ENCODE peak calls at places on chromosome 12, in four cellular contexts. T is fibroblast of the aortic adventitia, B is A673, N is GM23248. Q is an unnamed sample.

GRCh38 chr12:87304406-87304805 is 724.8 kb downstream of the C12orf50 start:
- DNase-seq in N (no peak), B (no peak), T (no peak), Q (no peak)

GRCh38 chr12:44720265-44720664 is 155.8 kb downstream of the NELL2 start:
- DNase-seq in T (no peak), N (no peak), B (no peak), Q (no peak)

GRCh38 chr12:115752913-115753726 is 524.4 kb downstream of the MED13L start:
- DNase-seq in T (peak; percentile 85), B (peak; percentile 62), N (peak; percentile 81), Q (no peak)

GRCh38 chr12:118377891-118378470 is 1.6 kb downstream of the SUDS3 start:
- DNase-seq in B (peak; percentile 86), N (peak; percentile 71), T (peak; percentile 71), Q (no peak)

GRCh38 chr12:69555461-69555860 is 29.8 kb upstream of the CCT2 start:
- DNase-seq in B (peak; percentile 17), N (peak; percentile 96), T (peak; percentile 78), Q (no peak)

GRCh38 chr12:43988838-43989560 is 153.1 kb downstream of the TMEM117 start:
- DNase-seq in N (peak; percentile 18), T (peak; percentile 8), B (no peak), Q (no peak)

GRCh38 chr12:3213171-3213570 is 136.0 kb downstream of the TSPAN9 start:
- DNase-seq in T (no peak), B (no peak), N (no peak), Q (no peak)

GRCh38 chr12:55724226-55724939 is 4.2 kb downstream of the RDH5 start:
- DNase-seq in N (peak; percentile 86), T (peak; percentile 76), B (peak; percentile 79), Q (peak; percentile 84)

GRCh38 chr12:125518074-125518473 is 452.8 kb downstream of the AACS start:
- DNase-seq in B (peak; percentile 39), N (no peak), T (peak; percentile 32), Q (no peak)

GRCh38 chr12:57233357-57234232 is 4.1 kb downstream of the SHMT2 start:
- DNase-seq in T (peak; percentile 83), N (peak; percentile 77), B (no peak), Q (no peak)

GRCh38 chr12:20058068-20058467 is 310.3 kb upstream of the PDE3A start:
- DNase-seq in N (no peak), B (no peak), T (no peak), Q (no peak)

GRCh38 chr12:104866286-104866685 is 91.8 kb downstream of the SLC41A2 start:
- DNase-seq in B (no peak), T (peak; percentile 86), N (peak; percentile 70), Q (no peak)

GRCh38 chr12:24979971-24980730 is 31.2 kb upstream of the BCAT1 start:
- DNase-seq in T (no peak), N (no peak), B (no peak), Q (no peak)

GRCh38 chr12:93419388-93420034 is 22.2 kb downstream of the UBE2N start:
- DNase-seq in B (peak; percentile 78), T (peak; percentile 86), N (peak; percentile 75), Q (no peak)

GRCh38 chr12:115416869-115417268 is 732.9 kb upstream of the TBX3 start:
- DNase-seq in T (no peak), N (no peak), B (no peak), Q (no peak)

GRCh38 chr12:51905507-51906438 is 1.5 kb upstream of the ACVRL1 start:
- DNase-seq in B (peak; percentile 50), T (peak; percentile 84), N (peak; percentile 91), Q (peak; percentile 94)

GRCh38 chr12:54005853-54006699 is 2.7 kb upstream of the HOXC8 start:
- DNase-seq in T (peak; percentile 79), B (peak; percentile 86), N (peak; percentile 92), Q (peak; percentile 97)

GRCh38 chr12:88371416-88372183 is 208.7 kb downstream of the KITLG start:
- DNase-seq in T (peak; percentile 33), B (no peak), N (peak; percentile 89), Q (peak; percentile 84)

GRCh38 chr12:106309671-106310313 is 7.3 kb downstream of the TCP11L2 start:
- DNase-seq in B (no peak), T (peak; percentile 71), N (peak; percentile 75), Q (no peak)

GRCh38 chr12:115411121-115411520 is 727.1 kb upstream of the TBX3 start:
- DNase-seq in N (no peak), B (no peak), T (no peak), Q (no peak)

GRCh38 chr12:116026346-116026745 is 251.1 kb downstream of the MED13L start:
- DNase-seq in B (no peak), T (no peak), N (no peak), Q (no peak)

GRCh38 chr12:29889737-29890136 is 106.0 kb upstream of the TMTC1 start:
- DNase-seq in T (peak; percentile 54), N (peak; percentile 53), B (peak; percentile 79), Q (no peak)

GRCh38 chr12:47458273-47458672 is 247.6 kb downstream of the RPAP3 start:
- DNase-seq in B (no peak), T (peak; percentile 3), N (no peak), Q (no peak)

GRCh38 chr12:52525661-52526499 is 5.7 kb upstream of the KRT5 start:
- DNase-seq in B (no peak), N (no peak), T (no peak), Q (peak; percentile 48)

GRCh38 chr12:54711664-54712063 is 63.5 kb upstream of the DCD start:
- DNase-seq in B (no peak), T (no peak), N (no peak), Q (no peak)

GRCh38 chr12:59067068-59067467 is 146.8 kb upstream of the LRIG3 start:
- DNase-seq in T (peak; percentile 49), B (no peak), N (peak; percentile 73), Q (no peak)

GRCh38 chr12:131787143-131787660 is 41.0 kb upstream of the MMP17 start:
- DNase-seq in T (no peak), B (no peak), N (no peak), Q (no peak)

GRCh38 chr12:115172521-115172920 is 488.5 kb upstream of the TBX3 start:
- DNase-seq in T (peak; percentile 89), B (no peak), N (peak; percentile 60), Q (no peak)